ENCODE peak calls at places on chromosomes 7 and 10, in nine cellular contexts. M, B, H, D, C, J, R, F and S are unnamed samples.

GRCh38 chr7:16929146-16929762 is 47.5 kb upstream of the AGR3 start:
- DNase-seq in M (no peak), B (no peak), H (no peak), D (no peak), C (no peak), J (no peak), R (no peak), F (no peak), S (no peak)

GRCh38 chr10:130013263-130013937 is 49.3 kb upstream of the EBF3 start:
- DNase-seq in M (no peak), B (peak; percentile 58), H (no peak), D (no peak), C (no peak), J (no peak), R (no peak), F (no peak), S (no peak)

GRCh38 chr10:93440591-93441012 is 41.5 kb downstream of the MYOF start:
- DNase-seq in M (no peak), B (no peak), H (peak; percentile 25), D (no peak), C (no peak), J (no peak), R (no peak), F (no peak), S (no peak)

GRCh38 chr10:113553149-113553548 is 296 bp downstream of the HABP2 start:
- DNase-seq in M (no peak), B (no peak), H (no peak), D (no peak), C (no peak), J (no peak), R (no peak), F (no peak), S (no peak)

GRCh38 chr7:133560900-133561299 is 308.0 kb downstream of the EXOC4 start:
- DNase-seq in M (no peak), B (no peak), H (no peak), D (no peak), C (no peak), J (no peak), R (no peak), F (no peak), S (no peak)

GRCh38 chr10:84375011-84375410 is 46.6 kb downstream of the CCSER2 start:
- DNase-seq in M (peak; percentile 26), B (no peak), H (peak; percentile 69), D (peak; percentile 37), C (no peak), J (no peak), R (no peak), F (peak; percentile 59), S (no peak)

GRCh38 chr7:130273081-130273699 is 6.5 kb downstream of the CPA2 start:
- DNase-seq in M (peak; percentile 36), B (no peak), H (peak; percentile 48), D (peak; percentile 47), C (no peak), J (no peak), R (no peak), F (peak; percentile 35), S (no peak)

GRCh38 chr7:31735991-31736982 is 49.3 kb downstream of the PPP1R17 start:
- DNase-seq in M (peak; percentile 27), B (no peak), H (peak; percentile 51), D (peak; percentile 43), C (peak; percentile 50), J (peak; percentile 47), R (no peak), F (peak; percentile 50), S (peak; percentile 74)

GRCh38 chr7:107972075-107972482 is 30.9 kb downstream of the LAMB1 start:
- DNase-seq in M (no peak), B (no peak), H (peak; percentile 76), D (peak; percentile 72), C (no peak), J (no peak), R (no peak), F (no peak), S (no peak)

GRCh38 chr7:44081266-44081748 is 1.0 kb downstream of the POLM start:
- DNase-seq in M (peak; percentile 81), B (no peak), H (no peak), D (no peak), C (no peak), J (no peak), R (peak; percentile 77), F (no peak), S (no peak)

GRCh38 chr7:73879977-73880681 is 19.2 kb downstream of the TMEM270 start:
- DNase-seq in M (peak; percentile 28), B (peak; percentile 95), H (peak; percentile 53), D (no peak), C (no peak), J (no peak), R (no peak), F (no peak), S (no peak)

GRCh38 chr7:32942783-32943653 is 14.2 kb upstream of the FKBP9 start:
- DNase-seq in M (peak; percentile 76), B (peak; percentile 94), H (peak; percentile 71), D (peak; percentile 79), C (peak; percentile 88), J (peak; percentile 86), R (peak; percentile 96), F (peak; percentile 67), S (peak; percentile 96)

GRCh38 chr10:62171791-62172190 is 96.9 kb downstream of the RTKN2 start:
- DNase-seq in M (no peak), B (no peak), H (no peak), D (no peak), C (no peak), J (no peak), R (no peak), F (no peak), S (no peak)

GRCh38 chr7:40717242-40717641 is 582.4 kb downstream of the SUGCT start:
- DNase-seq in M (peak; percentile 12), B (peak; percentile 92), H (peak; percentile 81), D (peak; percentile 48), C (peak; percentile 53), J (peak; percentile 14), R (no peak), F (no peak), S (peak; percentile 79)
- TF ChIP-seq POLR2A in M (no peak), B (no peak), H (no peak), D (no peak), C (no peak), J (no peak), R (no peak), F (no peak), S (peak; percentile 8)

GRCh38 chr10:110460111-110460809 is 37.4 kb upstream of the DUSP5 start:
- DNase-seq in M (peak; percentile 86), B (peak; percentile 89), H (peak; percentile 34), D (peak; percentile 26), C (no peak), J (peak; percentile 42), R (peak; percentile 81), F (no peak), S (peak; percentile 69)
- TF ChIP-seq POLR2A in M (no peak), B (no peak), H (no peak), D (no peak), C (no peak), J (no peak), R (no peak), F (no peak), S (no peak)

DNA sequence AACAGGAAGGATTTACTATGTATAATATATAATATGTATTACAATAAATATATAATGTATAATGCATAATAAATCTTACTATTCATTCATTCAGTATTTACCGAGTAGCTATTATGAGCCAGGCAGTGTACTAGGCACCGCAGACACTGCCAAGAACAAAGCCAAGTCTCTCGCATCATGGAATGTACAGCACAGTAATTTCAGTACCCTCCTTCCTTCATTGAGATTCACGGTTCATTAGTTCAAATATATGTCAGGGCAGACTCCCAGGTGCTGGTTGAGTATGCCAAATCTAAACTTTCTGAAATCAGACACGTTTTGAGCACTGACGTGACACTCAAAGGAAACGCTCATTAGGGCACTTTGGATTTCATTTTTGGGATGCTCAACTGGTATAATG is 9.1 kb downstream of the USP6NL start:
- DNase-seq in M (no peak), B (no peak), H (no peak), D (no peak), C (no peak), J (no peak), R (no peak), F (no peak), S (no peak)
- TF ChIP-seq POLR2A in M (no peak), B (no peak), H (no peak), D (no peak), C (no peak), J (no peak), R (no peak), F (no peak), S (no peak)

GRCh38 chr10:86521620-86522384 is at the start of gene WAPL:
- DNase-seq in M (peak; percentile 96), B (peak; percentile 99), H (peak; percentile 90), D (peak; percentile 95), C (peak; percentile 98), J (peak; percentile 96), R (peak; percentile 99), F (peak; percentile 95), S (peak; percentile 98)
- TF ChIP-seq POLR2A in M (peak; percentile 8), B (no peak), H (no peak), D (peak; percentile 71), C (peak; percentile 83), J (peak; percentile 84), R (peak; percentile 86), F (peak; percentile 77), S (peak; percentile 48)

GRCh38 chr7:142808461-142808801 is 37.7 kb downstream of the PRSS2 start:
- DNase-seq in M (no peak), B (no peak), H (no peak), D (no peak), C (no peak), J (no peak), R (no peak), F (no peak), S (no peak)

GRCh38 chr7:142808802-142809583 is 38.2 kb downstream of the PRSS2 start:
- DNase-seq in M (peak; percentile 17), B (no peak), H (peak; percentile 7), D (no peak), C (no peak), J (peak; percentile 77), R (peak; percentile 95), F (no peak), S (no peak)

GRCh38 chr7:142809671-142810070 is 38.9 kb downstream of the PRSS2 start:
- DNase-seq in M (no peak), B (no peak), H (no peak), D (no peak), C (no peak), J (no peak), R (no peak), F (no peak), S (no peak)

GRCh38 chr7:142806957-142807356 is 36.2 kb downstream of the PRSS2 start:
- DNase-seq in M (no peak), B (no peak), H (no peak), D (no peak), C (no peak), J (no peak), R (no peak), F (no peak), S (no peak)

GRCh38 chr7:142807855-142808460 is 37.2 kb downstream of the PRSS2 start:
- DNase-seq in M (no peak), B (no peak), H (peak; percentile 15), D (no peak), C (no peak), J (no peak), R (no peak), F (no peak), S (no peak)
- TF ChIP-seq POLR2A in M (no peak), B (no peak), H (no peak), D (no peak), C (no peak), J (no peak), R (no peak), F (no peak), S (no peak)